ENCODE peak calls at places on chromosomes 7 and 10, in ten cellular contexts. Z is LoVo, H is NCI-H345, K is hepatic stellate cell, Q is GM10248, A is non-pigmented ciliary epithelial cell, X is hypothalamus, J is NCI-H446, B is AG10803, E is Calu3. F is an unnamed sample.

GRCh38 chr10:5550621-5551530 is 26.1 kb downstream of the CALML3 start:
- DNase-seq in Z (no peak), H (no peak), K (no peak), Q (no peak), A (no peak), X (no peak), J (no peak), B (no peak), E (peak; percentile 48), F (peak; percentile 36)

GRCh38 chr7:11742496-11742895 is 89.5 kb downstream of the THSD7A start:
- DNase-seq in Z (no peak), H (no peak), K (no peak), Q (no peak), A (no peak), X (no peak), J (peak; percentile 31), B (no peak), E (no peak), F (no peak)

GRCh38 chr7:157712666-157713235 is 375.9 kb downstream of the DNAJB6 start:
- DNase-seq in Z (no peak), H (no peak), K (no peak), Q (no peak), A (no peak), X (no peak), J (no peak), B (no peak), E (no peak), F (no peak)

GRCh38 chr7:71793251-71793650 is 618.9 kb downstream of the CALN1 start:
- DNase-seq in Z (peak; percentile 4), H (no peak), K (no peak), Q (no peak), A (no peak), X (no peak), J (no peak), B (peak; percentile 5), E (no peak), F (no peak)

GRCh38 chr7:55250313-55250712 is 114.8 kb upstream of the LANCL2 start:
- DNase-seq in Z (peak; percentile 69), H (peak; percentile 10), K (no peak), Q (no peak), A (no peak), X (no peak), J (no peak), B (no peak), E (peak; percentile 73), F (no peak)

GRCh38 chr7:155215576-155216325 is 81.9 kb upstream of the INSIG1 start:
- DNase-seq in Z (no peak), H (no peak), K (no peak), Q (no peak), A (no peak), X (no peak), J (no peak), B (no peak), E (no peak), F (no peak)

GRCh38 chr7:22499044-22499443 is 944 bp downstream of the STEAP1B start:
- DNase-seq in Z (no peak), H (no peak), K (no peak), Q (no peak), A (no peak), X (no peak), J (peak; percentile 1), B (peak; percentile 38), E (no peak), F (no peak)

GRCh38 chr7:12583181-12583580 is 12.7 kb downstream of the SCIN start:
- DNase-seq in Z (no peak), H (no peak), K (no peak), Q (no peak), A (no peak), X (no peak), J (no peak), B (peak; percentile 51), E (no peak), F (no peak)

GRCh38 chr7:91636129-91636724 is 244.3 kb downstream of the MTERF1 start:
- DNase-seq in Z (peak; percentile 44), H (no peak), K (no peak), Q (no peak), A (no peak), X (no peak), J (no peak), B (peak; percentile 8), E (peak; percentile 34), F (no peak)

GRCh38 chr7:15439853-15440252 is 122.0 kb downstream of the AGMO start:
- DNase-seq in Z (no peak), H (no peak), K (no peak), Q (no peak), A (no peak), X (no peak), J (no peak), B (no peak), E (no peak), F (no peak)

GRCh38 chr10:128068398-128069285 is 57.6 kb downstream of the MKI67 start:
- DNase-seq in Z (no peak), H (peak; percentile 33), K (no peak), Q (no peak), A (no peak), X (no peak), J (no peak), B (no peak), E (no peak), F (peak; percentile 5)

GRCh38 chr10:110008518-110009339 is 945 bp downstream of the ADD3 start:
- DNase-seq in Z (peak; percentile 39), H (peak; percentile 22), K (no peak), Q (no peak), A (no peak), X (peak; percentile 13), J (no peak), B (no peak), E (peak; percentile 33), F (peak; percentile 11)

GRCh38 chr7:142739927-142740492 is 9.3 kb upstream of the PRSS1 start:
- DNase-seq in Z (no peak), H (no peak), K (no peak), Q (no peak), A (no peak), X (no peak), J (no peak), B (no peak), E (no peak), F (no peak)

GRCh38 chr7:55387062-55387965 is 22.2 kb downstream of the LANCL2 start:
- DNase-seq in Z (no peak), H (no peak), K (no peak), Q (no peak), A (no peak), X (no peak), J (no peak), B (no peak), E (no peak), F (peak; percentile 13)